ENCODE peak calls at places on chromosomes 4 and X, in six cellular contexts. T is right cardiac atrium, F is GM23248, M is tibial nerve, G is pancreas, Y is cardiac muscle cell. S is an unnamed sample. For H3K4me1, the result is how much of the 10 kb centered on the place peaks cover.

GRCh38 chr4:140212646-140213045 is 58.7 kb upstream of the MAML3 start:
- DNase-seq in T (no peak), F (no peak), M (no peak), G (no peak), Y (no peak), S (no peak)

GRCh38 chr4:19214591-19214990 is 1037.1 kb upstream of the SLIT2 start:
- DNase-seq in T (no peak), F (no peak), M (no peak), G (no peak), Y (peak), S (no peak)

GRCh38 chrX:56564182-56564885 is 907 bp downstream of the UBQLN2 start:
- DNase-seq in T (peak), F (peak), M (no peak), G (peak), Y (peak), S (peak)

GRCh38 chr4:112853662-112854256 is 195.7 kb upstream of the ANK2 start:
- DNase-seq in T (no peak), F (peak), M (no peak), G (no peak), Y (peak), S (no peak)

GRCh38 chr4:149371021-149371420 is 444.6 kb downstream of the IQCM start:
- DNase-seq in T (no peak), F (peak), M (no peak), G (no peak), Y (peak), S (no peak)

GRCh38 chr4:19309365-19309764 is 942.3 kb upstream of the SLIT2 start:
- DNase-seq in T (no peak), F (peak), M (no peak), G (no peak), Y (peak), S (no peak)

GRCh38 chrX:121308276-121308805 is 260.9 kb downstream of the GLUD2 start:
- DNase-seq in T (no peak), F (peak), M (no peak), G (no peak), Y (peak), S (no peak)

GRCh38 chr4:37132351-37132989 is 112.1 kb upstream of the NWD2 start:
- DNase-seq in T (no peak), F (no peak), M (no peak), G (no peak), Y (no peak), S (no peak)

GRCh38 chr4:2977116-2978097 is 14.0 kb downstream of the GRK4 start:
- DNase-seq in T (no peak), F (peak), M (no peak), G (no peak), Y (peak), S (no peak)

GRCh38 chrX:154541896-154542722 is 4.5 kb downstream of the G6PD start:
- DNase-seq in T (peak), F (peak), M (peak), G (peak), Y (peak), S (peak)

GRCh38 chrX:154348114-154348531 is 26.3 kb downstream of the FLNA start:
- DNase-seq in T (peak), F (peak), M (no peak), G (peak), Y (peak), S (peak)

GRCh38 chr4:81627617-81628016 is 155.9 kb upstream of the RASGEF1B start:
- DNase-seq in T (no peak), F (peak), M (no peak), G (no peak), Y (no peak), S (no peak)

GRCh38 chrX:71664889-71665491 is 2.4 kb upstream of the LOC101059915 start:
- DNase-seq in T (no peak), F (no peak), M (no peak), G (peak), Y (peak), S (peak)

DNA sequence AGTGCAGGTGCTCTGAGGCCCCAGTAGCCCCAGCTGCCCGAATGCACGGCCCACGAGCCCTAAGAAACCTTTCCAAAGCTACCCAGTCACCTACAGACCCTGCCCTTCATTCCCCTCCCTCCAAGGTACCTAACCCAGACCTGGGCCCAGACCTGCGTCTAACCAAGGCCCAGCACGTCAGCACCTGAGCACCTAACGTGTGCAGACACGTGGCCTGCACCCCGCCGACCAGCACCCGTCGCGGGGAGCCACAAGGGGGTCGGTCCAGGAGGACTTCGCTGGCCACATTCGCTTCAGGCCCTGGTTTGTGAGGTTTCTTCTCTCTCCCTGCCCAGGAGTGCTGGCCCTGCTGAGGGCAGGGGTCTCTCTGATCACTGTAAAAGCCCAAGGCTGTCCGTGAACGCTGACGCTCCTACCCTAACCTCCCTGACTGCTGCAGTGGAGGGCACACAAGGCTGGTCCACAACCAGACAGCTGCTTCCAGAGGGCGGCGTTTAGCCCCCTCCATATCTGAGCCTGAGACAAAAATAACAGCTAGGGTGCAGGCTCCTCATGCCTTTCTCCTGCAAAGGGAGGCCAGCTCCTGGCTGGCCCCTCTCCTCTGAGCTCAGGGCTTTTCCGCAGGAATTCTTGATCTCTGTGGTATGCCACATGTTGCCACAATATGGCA is 31.8 kb downstream of the WDR1 start:
- DNase-seq in T (no peak), F (no peak), M (no peak), G (no peak), Y (no peak), S (peak)
- H3K4me1 ChIP-seq in T (under half), F (under half), M (under half), G (under half), Y (under half), S (under half)

GRCh38 chr4:156607198-156607498 is 364.5 kb downstream of the PDGFC start:
- DNase-seq in T (no peak), F (no peak), M (no peak), G (no peak), Y (no peak), S (no peak)
- H3K27ac ChIP-seq in T (no peak), F (no peak), M (no peak), G (no peak), Y (no peak), S (no peak)

DNA sequence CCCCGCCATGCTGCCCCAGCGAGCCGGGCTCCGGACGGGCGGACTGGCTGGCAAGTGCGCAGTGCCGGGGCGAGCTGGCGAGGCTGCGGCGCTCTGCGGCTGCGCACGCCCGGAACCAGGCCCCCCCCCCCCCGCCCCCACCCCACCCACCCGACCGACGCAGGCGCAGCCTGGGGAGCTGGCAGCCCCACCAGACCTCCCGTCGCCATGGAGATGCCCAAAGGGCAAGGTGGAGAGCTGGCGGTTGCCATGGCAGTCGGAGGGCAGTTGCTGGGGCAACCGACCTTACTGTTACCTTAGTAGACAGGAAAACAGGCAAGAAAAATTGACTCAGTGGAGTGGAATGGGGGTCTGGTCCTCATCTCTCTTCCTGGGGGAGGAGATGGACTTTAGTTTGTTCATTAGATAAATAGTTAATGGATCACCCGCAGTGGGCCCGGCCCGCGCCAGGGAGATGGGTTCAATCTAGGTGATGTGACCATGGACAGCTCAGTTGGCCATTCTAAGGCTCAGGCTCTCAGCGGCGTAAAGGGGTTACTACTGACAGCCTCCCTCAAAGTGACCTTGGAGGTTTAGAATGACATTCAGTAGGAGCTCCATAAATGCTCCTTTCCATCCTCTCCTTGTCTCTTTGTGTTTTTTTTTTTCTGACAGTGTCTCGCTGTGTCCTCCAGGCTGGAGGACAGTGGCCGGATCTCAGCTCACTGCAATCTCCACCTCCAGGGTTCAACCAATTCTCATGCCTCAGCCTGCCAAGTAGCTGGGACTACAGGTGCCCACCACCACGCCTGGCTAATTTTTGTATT is at the start of gene PCSK1N:
- DNase-seq in T (no peak), F (no peak), M (no peak), G (no peak), Y (no peak), S (no peak)
- H3K4me3 ChIP-seq in T (peak), F (peak), M (no peak), G (peak), Y (peak), S (peak)

GRCh38 chr4:76930721-76931481 is 18.7 kb upstream of the SEPTIN11 start:
- DNase-seq in T (no peak), F (no peak), M (no peak), G (no peak), Y (no peak), S (no peak)
- H3K4me1 ChIP-seq in T (under half), F (under half), M (under half), G (under half), Y (under half), S (under half)

DNA sequence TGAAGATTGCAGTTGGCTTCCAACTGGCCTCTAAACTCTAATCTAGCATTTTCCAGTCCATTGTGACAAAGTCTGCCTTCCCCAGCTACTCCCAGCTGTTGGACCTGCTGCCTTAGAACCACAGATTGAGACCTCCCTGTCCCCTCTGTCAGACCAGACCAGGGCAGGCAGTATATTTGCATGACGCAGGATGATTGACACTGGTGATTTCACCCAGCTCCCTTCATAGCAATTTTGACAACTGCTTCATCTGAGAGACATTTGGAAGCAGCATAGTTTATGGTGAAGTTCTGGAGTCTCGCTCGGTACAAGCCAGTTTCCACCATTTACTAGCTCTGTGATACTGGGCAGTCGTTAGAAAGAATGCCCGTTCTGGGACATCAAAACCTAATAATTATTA is 2.5 kb downstream of the CYP4V2 start:
- DNase-seq in T (no peak), F (no peak), M (no peak), G (no peak), Y (no peak), S (no peak)
- H3K27ac ChIP-seq in T (peak), F (no peak), M (no peak), G (no peak), Y (no peak), S (no peak)

GRCh38 chr4:151227731-151228130 is 49.2 kb upstream of the PRSS48 start:
- DNase-seq in T (peak), F (peak), M (peak), G (no peak), Y (peak), S (no peak)

GRCh38 chr4:151231915-151232595 is 44.9 kb upstream of the PRSS48 start:
- DNase-seq in T (no peak), F (no peak), M (no peak), G (no peak), Y (peak), S (no peak)

GRCh38 chr4:151223465-151223864 is 53.5 kb upstream of the PRSS48 start:
- DNase-seq in T (no peak), F (no peak), M (no peak), G (no peak), Y (no peak), S (no peak)

GRCh38 chr4:151226004-151226932 is 50.7 kb upstream of the PRSS48 start:
- DNase-seq in T (no peak), F (peak), M (no peak), G (no peak), Y (peak), S (no peak)

DNA sequence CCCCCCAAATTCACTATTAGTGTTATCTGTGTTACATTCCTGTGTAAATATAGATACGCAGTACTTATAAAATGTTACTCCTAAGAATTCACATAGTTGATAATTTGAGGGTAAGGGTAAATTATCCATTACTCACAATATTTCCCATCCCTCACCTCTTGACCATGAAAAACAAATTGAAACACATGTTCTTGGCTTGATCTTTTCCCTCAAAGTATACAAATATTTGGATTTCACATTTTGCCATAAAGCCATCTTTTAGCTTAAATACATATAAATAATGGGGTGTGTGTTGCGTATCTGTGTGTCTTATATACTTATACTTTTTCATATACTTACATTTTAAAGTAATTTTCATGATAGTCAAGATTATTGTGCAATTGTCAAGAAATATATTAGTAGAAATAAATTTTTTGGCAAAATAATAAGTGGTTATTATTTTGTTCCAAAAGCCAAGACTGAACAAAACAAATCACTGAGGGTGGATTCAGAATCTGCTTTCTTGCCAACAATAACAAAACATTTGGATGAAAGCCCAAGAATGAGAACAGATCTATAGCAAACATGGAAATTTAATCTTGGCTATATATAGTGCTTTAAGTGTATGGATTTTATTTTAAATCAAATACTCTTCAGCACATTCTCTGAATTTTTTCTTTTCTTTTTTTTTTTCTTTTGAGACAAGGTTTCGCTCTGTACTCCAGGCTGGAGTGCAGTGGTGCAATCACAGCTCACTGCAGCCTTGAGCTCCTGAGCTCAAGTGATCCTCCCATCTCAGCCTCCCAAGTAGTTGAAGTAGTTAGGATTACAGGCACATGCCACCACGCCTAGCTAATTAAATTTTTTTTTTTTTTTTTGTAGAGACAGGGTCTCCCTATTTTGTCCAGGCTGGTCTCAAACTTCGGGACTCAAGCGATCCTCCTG is 48.5 kb upstream of the PRSS48 start:
- DNase-seq in T (no peak), F (peak), M (no peak), G (no peak), Y (peak), S (no peak)
- H3K4me3 ChIP-seq in T (peak), F (peak), M (no peak), G (no peak), Y (no peak), S (peak)

DNA sequence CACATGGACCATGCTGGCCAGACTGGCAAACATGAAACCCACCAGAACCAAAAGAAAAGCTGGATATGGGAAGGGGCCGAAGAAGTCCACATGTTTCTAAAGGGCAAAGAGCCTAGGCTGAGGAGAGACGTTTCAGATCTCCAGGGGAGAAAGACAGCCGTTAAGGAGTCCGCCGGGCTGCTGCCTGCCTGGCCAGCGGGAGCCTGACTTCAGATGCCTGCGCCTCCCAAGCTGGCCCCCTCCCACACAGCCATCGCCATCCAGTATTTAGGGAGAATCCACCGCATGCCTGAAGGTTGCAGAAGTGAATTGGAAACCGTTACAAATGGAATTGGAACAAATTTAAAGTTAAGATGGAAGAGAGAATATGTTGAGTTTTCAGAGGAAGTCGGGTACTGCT is 2.9 kb downstream of the TBL1X start:
- DNase-seq in T (no peak), F (no peak), M (no peak), G (no peak), Y (no peak), S (no peak)
- H3K4me1 ChIP-seq in T (under half), F (under half), M (under half), G (under half), Y (under half), S (under half)

S was measured in spleen.